ENCODE peak calls at places on chromosomes 11 and 22, in seven cellular contexts. One of them, this sample, is unnamed.
A peak's percentile ranks its signal among the peaks of the same experiment; 100 is the strongest.

GRCh38 chr11:67373916-67374570 is 645 bp upstream of the CLCF1 start:
- DNase-seq in SK-N-SH: peak; percentile 69
- DNase-seq in HCT116: peak; percentile 93
- DNase-seq in GM12878: no peak
- DNase-seq in HepG2: peak; percentile 82
- DNase-seq in K562: peak; percentile 66
- DNase-seq in H1: peak; percentile 78
- DNase-seq in this sample: peak; percentile 82

GRCh38 chr11:56905442-56905841 is 83.3 kb upstream of the OR5AK2 start:
- DNase-seq in SK-N-SH: no peak
- DNase-seq in HCT116: no peak
- DNase-seq in GM12878: no peak
- DNase-seq in HepG2: no peak
- DNase-seq in K562: no peak
- DNase-seq in H1: no peak
- DNase-seq in this sample: no peak

GRCh38 chr22:41732096-41732772 is 32.9 kb downstream of the MEI1 start:
- DNase-seq in SK-N-SH: no peak
- DNase-seq in HCT116: no peak
- DNase-seq in GM12878: no peak
- DNase-seq in HepG2: no peak
- DNase-seq in K562: no peak
- DNase-seq in H1: no peak
- DNase-seq in this sample: no peak

GRCh38 chr11:66017354-66017753 is 5.5 kb downstream of the CST6 start:
- DNase-seq in SK-N-SH: no peak
- DNase-seq in HCT116: no peak
- DNase-seq in GM12878: no peak
- DNase-seq in HepG2: no peak
- DNase-seq in K562: peak; percentile 58
- DNase-seq in H1: no peak
- DNase-seq in this sample: no peak

GRCh38 chr22:35549338-35549737 is 8.7 kb downstream of the RASD2 start:
- DNase-seq in SK-N-SH: no peak
- DNase-seq in HCT116: no peak
- DNase-seq in GM12878: no peak
- DNase-seq in HepG2: no peak
- DNase-seq in K562: no peak
- DNase-seq in H1: no peak
- DNase-seq in this sample: no peak

GRCh38 chr11:118602331-118602730 is 5.1 kb upstream of the PHLDB1 start:
- DNase-seq in SK-N-SH: no peak
- DNase-seq in HCT116: no peak
- DNase-seq in GM12878: no peak
- DNase-seq in HepG2: no peak
- DNase-seq in K562: no peak
- DNase-seq in H1: no peak
- DNase-seq in this sample: no peak

GRCh38 chr22:49833340-49834007 is 5.8 kb upstream of the BRD1 start:
- DNase-seq in SK-N-SH: no peak
- DNase-seq in HCT116: peak; percentile 26
- DNase-seq in GM12878: no peak
- DNase-seq in HepG2: no peak
- DNase-seq in K562: no peak
- DNase-seq in H1: no peak
- DNase-seq in this sample: no peak

GRCh38 chr11:19519912-19520641 is 192.6 kb upstream of the NAV2 start:
- DNase-seq in SK-N-SH: peak; percentile 66
- DNase-seq in HCT116: no peak
- DNase-seq in GM12878: no peak
- DNase-seq in HepG2: no peak
- DNase-seq in K562: no peak
- DNase-seq in H1: no peak
- DNase-seq in this sample: no peak

GRCh38 chr11:7512525-7513209 is 1.1 kb upstream of the PPFIBP2 start:
- DNase-seq in SK-N-SH: no peak
- DNase-seq in HCT116: no peak
- DNase-seq in GM12878: no peak
- DNase-seq in HepG2: peak; percentile 13
- DNase-seq in K562: no peak
- DNase-seq in H1: no peak
- DNase-seq in this sample: peak; percentile 7

GRCh38 chr22:17570851-17571631 is 7.7 kb downstream of the SLC25A18 start:
- DNase-seq in SK-N-SH: no peak
- DNase-seq in HCT116: no peak
- DNase-seq in GM12878: no peak
- DNase-seq in HepG2: no peak
- DNase-seq in K562: no peak
- DNase-seq in H1: no peak
- DNase-seq in this sample: no peak

GRCh38 chr11:36010010-36010740 is 66.3 kb downstream of the LDLRAD3 start:
- DNase-seq in SK-N-SH: no peak
- DNase-seq in HCT116: no peak
- DNase-seq in GM12878: no peak
- DNase-seq in HepG2: no peak
- DNase-seq in K562: no peak
- DNase-seq in H1: no peak
- DNase-seq in this sample: no peak

GRCh38 chr22:29315286-29316195 is at the start of gene RASL10A:
- DNase-seq in SK-N-SH: peak; percentile 77
- DNase-seq in HCT116: no peak
- DNase-seq in GM12878: no peak
- DNase-seq in HepG2: no peak
- DNase-seq in K562: peak; percentile 46
- DNase-seq in H1: peak; percentile 69
- DNase-seq in this sample: no peak

GRCh38 chr11:122459064-122459463 is 196.5 kb upstream of the UBASH3B start:
- DNase-seq in SK-N-SH: no peak
- DNase-seq in HCT116: no peak
- DNase-seq in GM12878: no peak
- DNase-seq in HepG2: no peak
- DNase-seq in K562: no peak
- DNase-seq in H1: no peak
- DNase-seq in this sample: no peak

GRCh38 chr11:1835671-1836010 is 851 bp downstream of the SYT8 start:
- DNase-seq in SK-N-SH: no peak
- DNase-seq in HCT116: no peak
- DNase-seq in GM12878: no peak
- DNase-seq in HepG2: no peak
- DNase-seq in K562: no peak
- DNase-seq in H1: no peak
- DNase-seq in this sample: no peak

GRCh38 chr22:35349368-35349703 is 31.6 kb upstream of the HMOX1 start:
- DNase-seq in SK-N-SH: no peak
- DNase-seq in HCT116: no peak
- DNase-seq in GM12878: no peak
- DNase-seq in HepG2: no peak
- DNase-seq in K562: no peak
- DNase-seq in H1: no peak
- DNase-seq in this sample: no peak

GRCh38 chr11:64844330-64845124 is at the start of gene CDC42BPG:
- DNase-seq in SK-N-SH: peak; percentile 93
- DNase-seq in HCT116: peak; percentile 57
- DNase-seq in GM12878: no peak
- DNase-seq in HepG2: peak; percentile 27
- DNase-seq in K562: peak; percentile 96
- DNase-seq in H1: peak; percentile 90
- DNase-seq in this sample: peak; percentile 57

GRCh38 chr11:115409691-115410220 is 94.5 kb downstream of the CADM1 start:
- DNase-seq in SK-N-SH: peak; percentile 69
- DNase-seq in HCT116: no peak
- DNase-seq in GM12878: no peak
- DNase-seq in HepG2: peak; percentile 94
- DNase-seq in K562: no peak
- DNase-seq in H1: no peak
- DNase-seq in this sample: peak; percentile 6

GRCh38 chr11:73416711-73417265 is 40.6 kb downstream of the RELT start:
- DNase-seq in SK-N-SH: no peak
- DNase-seq in HCT116: no peak
- DNase-seq in GM12878: no peak
- DNase-seq in HepG2: no peak
- DNase-seq in K562: no peak
- DNase-seq in H1: no peak
- DNase-seq in this sample: no peak

GRCh38 chr11:13013054-13013488 is 4.0 kb downstream of the RASSF10 start:
- DNase-seq in SK-N-SH: no peak
- DNase-seq in HCT116: no peak
- DNase-seq in GM12878: peak; percentile 55
- DNase-seq in HepG2: no peak
- DNase-seq in K562: no peak
- DNase-seq in H1: no peak
- DNase-seq in this sample: no peak

GRCh38 chr11:20080032-20080685 is 80.1 kb downstream of the DBX1 start:
- DNase-seq in SK-N-SH: no peak
- DNase-seq in HCT116: no peak
- DNase-seq in GM12878: peak; percentile 9
- DNase-seq in HepG2: no peak
- DNase-seq in K562: peak; percentile 38
- DNase-seq in H1: no peak
- DNase-seq in this sample: no peak

GRCh38 chr22:36430863-36431262 is 43.1 kb upstream of the MYH9 start:
- DNase-seq in SK-N-SH: no peak
- DNase-seq in HCT116: no peak
- DNase-seq in GM12878: no peak
- DNase-seq in HepG2: peak; percentile 52
- DNase-seq in K562: peak; percentile 31
- DNase-seq in H1: no peak
- DNase-seq in this sample: peak; percentile 58

GRCh38 chr11:2561283-2562180 is 116.7 kb downstream of the KCNQ1 start:
- DNase-seq in SK-N-SH: no peak
- DNase-seq in HCT116: no peak
- DNase-seq in GM12878: no peak
- DNase-seq in HepG2: no peak
- DNase-seq in K562: no peak
- DNase-seq in H1: no peak
- DNase-seq in this sample: no peak

GRCh38 chr22:37309221-37310074 is 27.1 kb downstream of the CYTH4 start:
- DNase-seq in SK-N-SH: peak; percentile 81
- DNase-seq in HCT116: no peak
- DNase-seq in GM12878: peak; percentile 55
- DNase-seq in HepG2: no peak
- DNase-seq in K562: peak; percentile 30
- DNase-seq in H1: no peak
- DNase-seq in this sample: no peak

GRCh38 chr11:406796-407650 is 7.8 kb downstream of the SIGIRR start:
- DNase-seq in SK-N-SH: peak; percentile 99
- DNase-seq in HCT116: peak; percentile 69
- DNase-seq in GM12878: peak; percentile 37
- DNase-seq in HepG2: no peak
- DNase-seq in K562: peak; percentile 94
- DNase-seq in H1: peak; percentile 88
- DNase-seq in this sample: peak; percentile 46
- TF ChIP-seq MAX in SK-N-SH: peak; percentile 72
- TF ChIP-seq MAX in HCT116: peak; percentile 68
- TF ChIP-seq MAX in GM12878: no peak
- TF ChIP-seq MAX in HepG2: no peak
- TF ChIP-seq MAX in K562: peak; percentile 78
- TF ChIP-seq MAX in H1: peak; percentile 51
- TF ChIP-seq MAX in this sample: no peak

GRCh38 chr11:47179655-47179991 is 2.9 kb upstream of the ARFGAP2 start:
- DNase-seq in SK-N-SH: peak; percentile 81
- DNase-seq in HCT116: no peak
- DNase-seq in GM12878: peak; percentile 9
- DNase-seq in HepG2: peak; percentile 52
- DNase-seq in K562: peak; percentile 59
- DNase-seq in H1: peak; percentile 65
- DNase-seq in this sample: peak; percentile 52
- TF ChIP-seq CTCF in SK-N-SH: peak; percentile 65
- TF ChIP-seq CTCF in HCT116: peak; percentile 65
- TF ChIP-seq CTCF in GM12878: peak; percentile 79
- TF ChIP-seq CTCF in HepG2: peak; percentile 71
- TF ChIP-seq CTCF in K562: peak; percentile 73
- TF ChIP-seq CTCF in H1: peak; percentile 81
- TF ChIP-seq CTCF in this sample: peak; percentile 75

DNA sequence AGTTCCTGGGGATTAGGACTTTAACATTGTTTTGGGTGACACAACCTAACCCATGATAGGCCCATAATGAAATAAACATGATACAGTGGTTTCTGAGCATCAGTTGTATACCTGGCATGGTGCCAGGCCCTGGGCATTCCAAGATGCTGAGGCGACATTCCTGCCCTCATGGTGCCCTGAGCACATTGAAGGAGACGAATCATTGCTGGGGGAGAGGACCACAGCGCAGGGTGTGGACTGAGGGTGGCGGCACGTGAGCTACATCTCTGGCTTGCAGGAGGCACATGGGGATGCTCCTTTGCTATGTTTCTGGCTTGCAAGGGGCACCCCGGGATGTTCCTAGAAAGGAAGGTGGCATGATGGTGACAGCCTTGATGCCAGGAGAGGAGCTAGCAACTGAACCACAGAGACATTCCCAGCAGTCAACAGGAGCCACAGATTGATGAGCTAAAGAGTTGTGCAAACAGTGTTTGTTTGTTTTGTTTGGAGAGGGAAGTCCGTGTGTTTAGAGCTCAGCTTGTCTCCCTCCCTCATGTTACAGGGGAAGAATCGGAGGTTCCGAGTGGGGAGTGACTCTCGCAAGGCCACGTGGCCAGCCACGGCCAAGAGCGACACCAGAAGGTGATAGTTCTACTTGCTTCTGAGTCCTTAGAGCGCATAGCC is 106.4 kb downstream of the MIAT start:
- DNase-seq in SK-N-SH: no peak
- DNase-seq in HCT116: no peak
- DNase-seq in GM12878: no peak
- DNase-seq in HepG2: peak; percentile 43
- DNase-seq in K562: no peak
- DNase-seq in H1: no peak
- DNase-seq in this sample: no peak
- TF ChIP-seq POLR2AphosphoS5 in SK-N-SH: no peak
- TF ChIP-seq POLR2AphosphoS5 in HCT116: no peak
- TF ChIP-seq POLR2AphosphoS5 in GM12878: no peak
- TF ChIP-seq POLR2AphosphoS5 in HepG2: no peak
- TF ChIP-seq POLR2AphosphoS5 in K562: no peak
- TF ChIP-seq POLR2AphosphoS5 in H1: no peak
- TF ChIP-seq POLR2AphosphoS5 in this sample: no peak

GRCh38 chr11:92528051-92528450 is 303.4 kb downstream of the FAT3 start:
- DNase-seq in SK-N-SH: no peak
- DNase-seq in HCT116: no peak
- DNase-seq in GM12878: no peak
- DNase-seq in HepG2: no peak
- DNase-seq in K562: no peak
- DNase-seq in H1: no peak
- DNase-seq in this sample: no peak

GRCh38 chr11:92531051-92531747 is 306.6 kb downstream of the FAT3 start:
- DNase-seq in SK-N-SH: no peak
- DNase-seq in HCT116: no peak
- DNase-seq in GM12878: no peak
- DNase-seq in HepG2: no peak
- DNase-seq in K562: no peak
- DNase-seq in H1: no peak
- DNase-seq in this sample: no peak

DNA sequence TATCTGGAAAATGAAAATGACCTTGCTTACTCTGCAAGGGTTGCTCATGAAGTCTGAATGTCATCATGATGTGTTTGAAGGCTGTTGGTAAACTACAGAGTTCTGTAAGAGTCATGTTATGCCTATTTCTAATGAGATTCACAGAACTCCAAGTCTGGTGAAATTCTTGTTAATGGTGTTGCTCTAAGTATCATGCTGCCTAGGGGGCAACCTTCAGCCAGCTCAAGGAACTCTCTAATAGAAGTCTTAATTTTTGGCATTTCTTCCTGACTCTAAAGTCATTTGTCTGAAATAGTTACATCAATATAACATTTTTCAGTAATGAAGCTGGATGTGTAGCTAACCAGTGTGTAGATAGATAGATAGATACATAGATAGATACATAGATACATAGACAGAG is 302.8 kb downstream of the FAT3 start:
- DNase-seq in SK-N-SH: no peak
- DNase-seq in HCT116: no peak
- DNase-seq in GM12878: no peak
- DNase-seq in HepG2: no peak
- DNase-seq in K562: no peak
- DNase-seq in H1: no peak
- DNase-seq in this sample: no peak
- TF ChIP-seq MAX in SK-N-SH: no peak
- TF ChIP-seq MAX in HCT116: no peak
- TF ChIP-seq MAX in GM12878: no peak
- TF ChIP-seq MAX in HepG2: no peak
- TF ChIP-seq MAX in K562: no peak
- TF ChIP-seq MAX in H1: no peak
- TF ChIP-seq MAX in this sample: no peak

This sample was measured in endothelial cell of umbilical vein.